ENCODE peak calls at places on chromosome 17, in eight cellular contexts. Y, H, Z, A, C, P, V and N are unnamed samples.

GRCh38 chr17:29091591-29092291 is 48.8 kb downstream of the PIPOX start:
- DNase-seq in P (peak; percentile 72), A (no peak), Z (no peak), V (no peak), H (no peak), C (no peak), Y (no peak), N (no peak)

GRCh38 chr17:46092996-46093395 is 93.9 kb downstream of the STH start:
- DNase-seq in A (no peak), H (no peak), V (no peak), C (no peak), P (no peak), Y (no peak), Z (no peak), N (no peak)

GRCh38 chr17:72030067-72030899 is 90.5 kb upstream of the SOX9 start:
- DNase-seq in Z (peak; percentile 1), V (peak; percentile 21), Y (no peak), A (no peak), C (peak; percentile 11), H (peak; percentile 16), P (peak; percentile 28), N (peak; percentile 52)

GRCh38 chr17:78241277-78242023 is 10.0 kb downstream of the TMEM235 start:
- DNase-seq in A (no peak), H (no peak), Z (no peak), C (no peak), P (no peak), Y (no peak), V (peak; percentile 65), N (peak; percentile 65)

GRCh38 chr17:5605452-5605851 is 21.1 kb upstream of the NLRP1 start:
- DNase-seq in P (no peak), H (no peak), Y (no peak), A (no peak), Z (no peak), C (no peak), V (no peak), N (no peak)

GRCh38 chr17:68398731-68399637 is 58.3 kb downstream of the WIPI1 start:
- DNase-seq in A (no peak), C (peak; percentile 45), V (no peak), H (peak; percentile 49), Y (peak; percentile 10), P (peak; percentile 50), Z (no peak), N (peak; percentile 86)

GRCh38 chr17:50072925-50073324 is 17.0 kb downstream of the ITGA3 start:
- DNase-seq in Z (no peak), H (no peak), P (no peak), Y (no peak), V (no peak), C (no peak), A (no peak), N (no peak)

GRCh38 chr17:73286863-73287296 is 24.9 kb downstream of the CDC42EP4 start:
- DNase-seq in C (no peak), H (no peak), A (no peak), Z (no peak), V (no peak), P (peak; percentile 73), Y (no peak), N (no peak)

GRCh38 chr17:49985310-49985990 is 9.6 kb downstream of the DLX3 start:
- DNase-seq in H (no peak), P (no peak), C (no peak), Z (no peak), V (no peak), A (no peak), Y (no peak), N (no peak)

GRCh38 chr17:49235896-49236295 is 5.3 kb upstream of the PHOSPHO1 start:
- DNase-seq in Y (no peak), V (no peak), Z (no peak), H (no peak), A (no peak), P (no peak), C (no peak), N (no peak)

GRCh38 chr17:47072881-47073280 is 93.8 kb upstream of the RPRML start:
- DNase-seq in P (no peak), C (no peak), V (no peak), A (no peak), Y (no peak), H (no peak), Z (no peak), N (no peak)

GRCh38 chr17:79778504-79779087 is 648 bp downstream of the CBX2 start:
- DNase-seq in Z (no peak), A (no peak), C (no peak), P (no peak), Y (no peak), H (no peak), V (no peak), N (no peak)

GRCh38 chr17:4504188-4504587 is 5.5 kb downstream of the SPNS2 start:
- DNase-seq in Y (no peak), A (no peak), C (no peak), P (peak; percentile 26), V (no peak), Z (no peak), H (no peak), N (no peak)